ENCODE peak calls at places on chromosomes 16 and 17, in six cellular contexts. One of them, this sample, is unnamed.

GRCh38 chr17:12691173-12691572 is 25.5 kb downstream of the MYOCD start:
- DNase-seq in GM12878: no peak
- DNase-seq in HCT116: no peak
- DNase-seq in H1: no peak
- DNase-seq in NT2/D1: no peak
- DNase-seq in HepG2: no peak
- DNase-seq in this sample: no peak

GRCh38 chr17:44587339-44587738 is 30.1 kb downstream of the FZD2 start:
- DNase-seq in GM12878: no peak
- DNase-seq in HCT116: peak
- DNase-seq in H1: no peak
- DNase-seq in NT2/D1: peak
- DNase-seq in HepG2: peak
- DNase-seq in this sample: peak

GRCh38 chr16:85261657-85262557 is 149.6 kb upstream of the CIBAR2 start:
- DNase-seq in GM12878: no peak
- DNase-seq in HCT116: no peak
- DNase-seq in H1: no peak
- DNase-seq in NT2/D1: no peak
- DNase-seq in HepG2: no peak
- DNase-seq in this sample: peak

GRCh38 chr16:89358030-89359005 is 132.0 kb downstream of the ANKRD11 start:
- DNase-seq in GM12878: no peak
- DNase-seq in HCT116: no peak
- DNase-seq in H1: no peak
- DNase-seq in NT2/D1: no peak
- DNase-seq in HepG2: no peak
- DNase-seq in this sample: no peak

GRCh38 chr17:27622914-27623313 is 8.1 kb upstream of the LGALS9 start:
- DNase-seq in GM12878: no peak
- DNase-seq in HCT116: no peak
- DNase-seq in H1: no peak
- DNase-seq in NT2/D1: no peak
- DNase-seq in HepG2: no peak
- DNase-seq in this sample: no peak

GRCh38 chr16:81616321-81617020 is 162.6 kb upstream of the PLCG2 start:
- DNase-seq in GM12878: peak
- DNase-seq in HCT116: no peak
- DNase-seq in H1: no peak
- DNase-seq in NT2/D1: no peak
- DNase-seq in HepG2: no peak
- DNase-seq in this sample: no peak

GRCh38 chr16:75108792-75109731 is 7.5 kb downstream of the LDHD start:
- DNase-seq in GM12878: peak
- DNase-seq in HCT116: peak
- DNase-seq in H1: no peak
- DNase-seq in NT2/D1: no peak
- DNase-seq in HepG2: no peak
- DNase-seq in this sample: no peak

GRCh38 chr16:67339453-67339852 is 12.8 kb downstream of the LRRC36 start:
- DNase-seq in GM12878: no peak
- DNase-seq in HCT116: peak
- DNase-seq in H1: no peak
- DNase-seq in NT2/D1: no peak
- DNase-seq in HepG2: peak
- DNase-seq in this sample: peak

GRCh38 chr16:66476328-66477027 is 49.4 kb downstream of the BEAN1 start:
- DNase-seq in GM12878: no peak
- DNase-seq in HCT116: no peak
- DNase-seq in H1: peak
- DNase-seq in NT2/D1: no peak
- DNase-seq in HepG2: no peak
- DNase-seq in this sample: peak

DNA sequence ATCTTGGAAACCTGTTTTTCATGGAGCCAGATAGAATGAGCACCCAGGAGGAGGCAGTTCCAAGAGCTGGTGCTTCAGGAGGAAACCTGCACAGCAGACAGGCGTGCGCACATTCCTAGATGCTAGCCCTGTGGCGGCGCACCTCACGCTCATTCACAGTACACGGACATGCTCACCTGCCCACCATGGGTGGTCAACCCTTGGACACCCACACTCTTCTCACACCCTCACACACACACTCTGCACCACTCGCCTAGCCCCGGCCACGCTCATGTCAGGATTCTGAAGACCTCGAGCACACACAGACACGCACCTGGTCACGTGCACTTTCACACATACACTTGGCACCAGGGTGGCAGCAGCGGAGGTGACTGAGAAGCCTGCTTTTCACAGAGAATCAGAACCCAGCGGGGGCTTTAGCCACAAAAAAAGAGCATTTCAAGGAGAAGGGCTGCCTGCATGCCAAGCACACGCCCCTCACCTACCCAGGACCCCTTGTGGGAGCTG is 28.6 kb downstream of the RAI1 start:
- DNase-seq in GM12878: no peak
- DNase-seq in HCT116: no peak
- DNase-seq in H1: no peak
- DNase-seq in NT2/D1: no peak
- DNase-seq in HepG2: no peak
- DNase-seq in this sample: no peak
- TF ChIP-seq ZNF274 in GM12878: no peak
- TF ChIP-seq ZNF274 in HCT116: no peak
- TF ChIP-seq ZNF274 in H1: no peak
- TF ChIP-seq ZNF274 in NT2/D1: no peak
- TF ChIP-seq ZNF274 in HepG2: no peak
- TF ChIP-seq ZNF274 in this sample: no peak

GRCh38 chr17:79612468-79613194 is 1.8 kb upstream of the RBFOX3 start:
- DNase-seq in GM12878: no peak
- DNase-seq in HCT116: peak
- DNase-seq in H1: peak
- DNase-seq in NT2/D1: peak
- DNase-seq in HepG2: peak
- DNase-seq in this sample: peak
- TF ChIP-seq ZNF274 in GM12878: no peak
- TF ChIP-seq ZNF274 in HCT116: no peak
- TF ChIP-seq ZNF274 in H1: no peak
- TF ChIP-seq ZNF274 in NT2/D1: no peak
- TF ChIP-seq ZNF274 in HepG2: no peak
- TF ChIP-seq ZNF274 in this sample: no peak

DNA sequence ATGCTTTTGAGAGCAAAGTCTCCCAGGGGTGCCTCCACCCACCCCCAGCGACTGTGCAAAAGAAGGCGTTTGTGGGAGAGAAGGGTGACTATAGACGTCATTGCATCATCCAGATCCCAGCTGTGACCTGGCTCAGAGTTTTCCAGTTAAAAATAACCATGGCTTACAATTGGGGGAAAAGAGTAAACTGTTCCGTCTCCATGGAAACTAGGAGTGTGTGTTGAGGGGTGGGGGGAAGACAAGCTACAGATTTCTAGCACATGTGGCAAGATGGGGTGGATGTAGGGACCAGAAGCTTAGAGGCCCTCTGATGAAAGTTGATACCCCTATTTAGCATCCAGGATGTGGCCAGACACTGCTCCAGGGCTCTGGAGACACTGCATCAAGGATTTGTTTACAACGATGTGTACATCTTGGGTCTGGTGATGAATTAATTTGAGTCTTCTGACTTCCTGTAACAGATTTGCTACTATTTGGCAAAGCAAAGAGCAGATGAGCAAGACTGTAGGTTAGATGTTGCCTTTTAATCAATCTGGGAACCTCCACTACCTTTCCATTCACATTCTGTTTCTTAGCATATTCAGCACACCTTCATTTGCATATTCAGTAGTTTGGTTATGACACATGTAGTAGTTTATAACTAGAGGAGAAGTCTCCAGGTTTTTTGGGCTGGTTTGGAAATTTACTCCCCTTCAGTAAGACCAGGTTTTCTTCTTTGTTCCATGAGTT is 6.2 kb upstream of the DUSP14 start:
- DNase-seq in GM12878: no peak
- DNase-seq in HCT116: no peak
- DNase-seq in H1: no peak
- DNase-seq in NT2/D1: no peak
- DNase-seq in HepG2: no peak
- DNase-seq in this sample: peak
- TF ChIP-seq ZNF274 in GM12878: no peak
- TF ChIP-seq ZNF274 in HCT116: no peak
- TF ChIP-seq ZNF274 in H1: no peak
- TF ChIP-seq ZNF274 in NT2/D1: no peak
- TF ChIP-seq ZNF274 in HepG2: no peak
- TF ChIP-seq ZNF274 in this sample: no peak

DNA sequence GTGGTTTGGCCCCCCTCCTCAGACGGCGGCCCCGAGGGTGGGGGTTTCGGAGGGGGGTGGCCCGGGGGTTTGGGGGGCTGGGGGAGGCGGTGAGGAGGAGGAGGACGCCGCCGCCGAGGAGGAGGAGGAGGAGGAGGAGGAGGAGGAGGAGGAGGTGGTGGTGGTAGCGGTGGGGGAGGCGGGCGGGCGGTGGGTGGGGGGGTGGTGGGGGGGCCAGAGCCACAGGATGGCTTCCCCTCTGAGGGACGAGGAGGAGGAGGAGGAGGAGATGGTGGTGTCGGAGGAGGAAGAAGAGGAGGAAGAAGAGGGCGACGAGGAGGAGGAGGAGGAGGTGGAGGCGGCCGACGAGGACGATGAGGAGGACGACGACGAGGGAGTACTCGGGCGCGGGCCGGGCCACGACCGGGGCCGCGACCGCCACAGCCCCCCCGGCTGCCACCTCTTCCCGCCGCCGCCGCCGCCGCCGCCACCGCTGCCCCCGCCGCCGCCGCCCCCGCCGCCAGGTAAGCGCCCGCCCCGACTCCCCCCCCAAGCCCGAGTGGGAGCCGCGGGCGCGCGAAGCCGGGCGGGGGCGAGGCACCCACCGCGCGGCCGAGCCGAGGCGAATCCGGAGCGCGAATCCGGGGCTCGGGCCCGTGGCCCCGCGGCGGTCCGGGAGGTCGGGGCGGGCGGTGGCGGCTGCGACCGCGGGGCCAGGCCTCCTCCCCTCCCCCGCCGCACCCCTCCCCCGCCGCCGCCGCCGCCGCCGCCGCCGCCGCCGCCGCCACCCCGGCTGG is 3.8 kb upstream of the CHD3 start:
- DNase-seq in GM12878: no peak
- DNase-seq in HCT116: no peak
- DNase-seq in H1: no peak
- DNase-seq in NT2/D1: no peak
- DNase-seq in HepG2: no peak
- DNase-seq in this sample: peak
- TF ChIP-seq ZNF274 in GM12878: no peak
- TF ChIP-seq ZNF274 in HCT116: no peak
- TF ChIP-seq ZNF274 in H1: no peak
- TF ChIP-seq ZNF274 in NT2/D1: no peak
- TF ChIP-seq ZNF274 in HepG2: no peak
- TF ChIP-seq ZNF274 in this sample: no peak

DNA sequence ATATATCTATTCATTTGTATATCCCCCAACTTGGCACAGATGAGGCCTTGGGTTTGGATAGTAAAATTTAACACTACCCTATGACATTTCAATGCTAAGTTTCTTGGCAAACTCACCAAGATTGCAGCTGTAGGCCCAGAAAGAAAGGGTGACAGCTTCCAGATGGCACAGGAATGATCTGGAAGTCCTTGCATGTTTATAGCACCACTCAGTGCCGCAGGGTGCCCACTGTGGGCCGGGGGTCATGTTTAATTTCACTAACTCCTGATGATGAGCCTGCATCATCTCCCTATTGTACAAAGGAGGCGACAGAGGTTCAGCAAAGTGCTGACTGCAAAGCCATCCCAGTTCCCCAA is 166.0 kb downstream of the XYLT1 start:
- DNase-seq in GM12878: no peak
- DNase-seq in HCT116: no peak
- DNase-seq in H1: no peak
- DNase-seq in NT2/D1: no peak
- DNase-seq in HepG2: no peak
- DNase-seq in this sample: no peak
- TF ChIP-seq ZNF274 in GM12878: no peak
- TF ChIP-seq ZNF274 in HCT116: no peak
- TF ChIP-seq ZNF274 in H1: no peak
- TF ChIP-seq ZNF274 in NT2/D1: no peak
- TF ChIP-seq ZNF274 in HepG2: no peak
- TF ChIP-seq ZNF274 in this sample: no peak

DNA sequence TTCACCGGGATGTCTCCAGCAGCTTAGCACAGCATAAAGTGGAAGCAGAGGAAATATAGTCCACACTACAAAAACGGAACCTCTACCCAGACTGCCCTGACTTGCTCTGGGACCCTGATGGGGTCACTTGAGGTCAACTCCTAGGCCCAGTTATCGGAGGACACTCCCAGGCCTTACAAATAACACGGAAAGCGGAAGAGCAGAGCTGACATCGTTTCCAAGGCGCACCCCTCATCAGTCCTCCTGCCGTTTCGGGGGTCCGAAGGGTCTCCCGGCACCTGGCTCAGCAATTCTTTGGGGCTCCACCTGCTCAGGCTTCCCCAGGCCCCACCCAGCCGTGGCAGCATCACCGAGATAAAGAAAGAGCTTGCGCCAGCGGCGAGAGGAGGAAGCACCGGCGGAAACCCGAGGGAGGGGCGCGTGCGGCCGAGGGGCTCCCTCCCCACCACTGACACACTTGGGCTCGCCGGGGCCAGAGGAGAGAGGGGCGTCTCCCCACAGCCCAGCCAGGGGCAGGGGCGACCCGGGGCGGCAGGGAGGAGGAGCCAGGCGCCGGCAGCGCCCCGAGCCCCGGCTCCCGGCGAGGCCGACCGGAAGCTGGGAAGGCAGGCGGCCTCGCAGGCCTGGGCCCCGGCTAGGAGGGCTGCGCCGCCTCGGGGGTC is 727 bp downstream of the CORO7 start:
- DNase-seq in GM12878: no peak
- DNase-seq in HCT116: no peak
- DNase-seq in H1: peak
- DNase-seq in NT2/D1: no peak
- DNase-seq in HepG2: peak
- DNase-seq in this sample: peak
- TF ChIP-seq ZNF274 in GM12878: no peak
- TF ChIP-seq ZNF274 in HCT116: no peak
- TF ChIP-seq ZNF274 in H1: no peak
- TF ChIP-seq ZNF274 in NT2/D1: no peak
- TF ChIP-seq ZNF274 in HepG2: no peak
- TF ChIP-seq ZNF274 in this sample: no peak

GRCh38 chr17:74217036-74217725 is 3.8 kb downstream of the TTYH2 start:
- DNase-seq in GM12878: no peak
- DNase-seq in HCT116: no peak
- DNase-seq in H1: no peak
- DNase-seq in NT2/D1: no peak
- DNase-seq in HepG2: no peak
- DNase-seq in this sample: no peak

GRCh38 chr17:74219576-74220133 is 6.3 kb downstream of the TTYH2 start:
- DNase-seq in GM12878: no peak
- DNase-seq in HCT116: no peak
- DNase-seq in H1: no peak
- DNase-seq in NT2/D1: no peak
- DNase-seq in HepG2: no peak
- DNase-seq in this sample: no peak

GRCh38 chr17:74216505-74216904 is 3.1 kb downstream of the TTYH2 start:
- DNase-seq in GM12878: no peak
- DNase-seq in HCT116: no peak
- DNase-seq in H1: no peak
- DNase-seq in NT2/D1: no peak
- DNase-seq in HepG2: no peak
- DNase-seq in this sample: no peak

GRCh38 chr17:74220966-74221814 is 7.8 kb downstream of the TTYH2 start:
- DNase-seq in GM12878: no peak
- DNase-seq in HCT116: no peak
- DNase-seq in H1: no peak
- DNase-seq in NT2/D1: no peak
- DNase-seq in HepG2: no peak
- DNase-seq in this sample: no peak

GRCh38 chr17:74218436-74218835 is 5.1 kb downstream of the TTYH2 start:
- DNase-seq in GM12878: no peak
- DNase-seq in HCT116: no peak
- DNase-seq in H1: no peak
- DNase-seq in NT2/D1: no peak
- DNase-seq in HepG2: no peak
- DNase-seq in this sample: no peak
- TF ChIP-seq ZNF274 in GM12878: no peak
- TF ChIP-seq ZNF274 in HCT116: no peak
- TF ChIP-seq ZNF274 in H1: no peak
- TF ChIP-seq ZNF274 in NT2/D1: no peak
- TF ChIP-seq ZNF274 in HepG2: no peak
- TF ChIP-seq ZNF274 in this sample: no peak

This sample was measured in K562.